ENCODE peak calls at places on chromosomes 16 and 17, in eight cellular contexts. One of them, this sample, is unnamed.

GRCh38 chr17:63973930-63974593 is 1.3 kb upstream of the SCN4A start:
- DNase-seq in lower leg skin: no peak
- DNase-seq in coronary artery: no peak
- DNase-seq in thyroid gland: peak
- DNase-seq in A673: no peak
- DNase-seq in Caco-2: no peak
- DNase-seq in AG09309: no peak
- DNase-seq in OCI-LY7: no peak
- DNase-seq in this sample: no peak

GRCh38 chr17:56440391-56440790 is 153.1 kb upstream of the NOG start:
- DNase-seq in lower leg skin: no peak
- DNase-seq in coronary artery: no peak
- DNase-seq in thyroid gland: no peak
- DNase-seq in A673: no peak
- DNase-seq in Caco-2: no peak
- DNase-seq in AG09309: no peak
- DNase-seq in OCI-LY7: no peak
- DNase-seq in this sample: no peak

GRCh38 chr16:75062944-75063444 is 53.6 kb downstream of the LDHD start:
- DNase-seq in lower leg skin: no peak
- DNase-seq in coronary artery: no peak
- DNase-seq in thyroid gland: no peak
- DNase-seq in A673: no peak
- DNase-seq in Caco-2: no peak
- DNase-seq in AG09309: no peak
- DNase-seq in OCI-LY7: no peak
- DNase-seq in this sample: no peak

GRCh38 chr16:56682703-56683397 is 580 bp downstream of the MT1X start:
- DNase-seq in lower leg skin: no peak
- DNase-seq in coronary artery: no peak
- DNase-seq in thyroid gland: peak
- DNase-seq in A673: no peak
- DNase-seq in Caco-2: no peak
- DNase-seq in AG09309: no peak
- DNase-seq in OCI-LY7: peak
- DNase-seq in this sample: no peak

GRCh38 chr17:71919181-71919580 is 201.6 kb upstream of the SOX9 start:
- DNase-seq in lower leg skin: no peak
- DNase-seq in coronary artery: no peak
- DNase-seq in thyroid gland: peak
- DNase-seq in A673: no peak
- DNase-seq in Caco-2: no peak
- DNase-seq in AG09309: no peak
- DNase-seq in OCI-LY7: no peak
- DNase-seq in this sample: peak

GRCh38 chr17:62876063-62876462 is 67.9 kb upstream of the MARCHF10 start:
- DNase-seq in lower leg skin: no peak
- DNase-seq in coronary artery: no peak
- DNase-seq in thyroid gland: no peak
- DNase-seq in A673: no peak
- DNase-seq in Caco-2: no peak
- DNase-seq in AG09309: no peak
- DNase-seq in OCI-LY7: no peak
- DNase-seq in this sample: peak

GRCh38 chr16:9463461-9463860 is 372.0 kb downstream of the HAPSTR1 start:
- DNase-seq in lower leg skin: no peak
- DNase-seq in coronary artery: no peak
- DNase-seq in thyroid gland: no peak
- DNase-seq in A673: no peak
- DNase-seq in Caco-2: no peak
- DNase-seq in AG09309: no peak
- DNase-seq in OCI-LY7: no peak
- DNase-seq in this sample: no peak

GRCh38 chr16:82034981-82035612 is at the start of gene HSD17B2:
- DNase-seq in lower leg skin: no peak
- DNase-seq in coronary artery: no peak
- DNase-seq in thyroid gland: no peak
- DNase-seq in A673: peak
- DNase-seq in Caco-2: peak
- DNase-seq in AG09309: no peak
- DNase-seq in OCI-LY7: no peak
- DNase-seq in this sample: peak

GRCh38 chr16:50015631-50016030 is 9.4 kb upstream of the CNEP1R1 start:
- DNase-seq in lower leg skin: no peak
- DNase-seq in coronary artery: no peak
- DNase-seq in thyroid gland: no peak
- DNase-seq in A673: no peak
- DNase-seq in Caco-2: no peak
- DNase-seq in AG09309: no peak
- DNase-seq in OCI-LY7: no peak
- DNase-seq in this sample: no peak

GRCh38 chr17:75652341-75652740 is 14.6 kb downstream of the RECQL5 start:
- DNase-seq in lower leg skin: no peak
- DNase-seq in coronary artery: no peak
- DNase-seq in thyroid gland: no peak
- DNase-seq in A673: no peak
- DNase-seq in Caco-2: no peak
- DNase-seq in AG09309: no peak
- DNase-seq in OCI-LY7: no peak
- DNase-seq in this sample: no peak

GRCh38 chr17:42142371-42142896 is 12.4 kb downstream of the RAB5C start:
- DNase-seq in lower leg skin: no peak
- DNase-seq in coronary artery: no peak
- DNase-seq in thyroid gland: peak
- DNase-seq in A673: no peak
- DNase-seq in Caco-2: no peak
- DNase-seq in AG09309: peak
- DNase-seq in OCI-LY7: no peak
- DNase-seq in this sample: peak

GRCh38 chr17:74599531-74599939 is 7.5 kb upstream of the CD300LD start:
- DNase-seq in lower leg skin: no peak
- DNase-seq in coronary artery: no peak
- DNase-seq in thyroid gland: no peak
- DNase-seq in A673: no peak
- DNase-seq in Caco-2: no peak
- DNase-seq in AG09309: no peak
- DNase-seq in OCI-LY7: no peak
- DNase-seq in this sample: no peak

GRCh38 chr17:40932608-40933007 is 4.8 kb downstream of the KRT23 start:
- DNase-seq in lower leg skin: no peak
- DNase-seq in coronary artery: no peak
- DNase-seq in thyroid gland: peak
- DNase-seq in A673: no peak
- DNase-seq in Caco-2: no peak
- DNase-seq in AG09309: no peak
- DNase-seq in OCI-LY7: no peak
- DNase-seq in this sample: no peak

GRCh38 chr16:55370762-55371482 is 46.9 kb downstream of the IRX6 start:
- DNase-seq in lower leg skin: peak
- DNase-seq in coronary artery: peak
- DNase-seq in thyroid gland: peak
- DNase-seq in A673: peak
- DNase-seq in Caco-2: peak
- DNase-seq in AG09309: peak
- DNase-seq in OCI-LY7: no peak
- DNase-seq in this sample: peak

GRCh38 chr16:10976663-10977062 is 32.3 kb downstream of the CLEC16A start:
- DNase-seq in lower leg skin: no peak
- DNase-seq in coronary artery: no peak
- DNase-seq in thyroid gland: no peak
- DNase-seq in A673: no peak
- DNase-seq in Caco-2: no peak
- DNase-seq in AG09309: no peak
- DNase-seq in OCI-LY7: no peak
- DNase-seq in this sample: no peak

GRCh38 chr16:85350973-85351372 is 238.7 kb upstream of the CIBAR2 start:
- DNase-seq in lower leg skin: peak
- DNase-seq in coronary artery: peak
- DNase-seq in thyroid gland: peak
- DNase-seq in A673: peak
- DNase-seq in Caco-2: no peak
- DNase-seq in AG09309: peak
- DNase-seq in OCI-LY7: no peak
- DNase-seq in this sample: peak

DNA sequence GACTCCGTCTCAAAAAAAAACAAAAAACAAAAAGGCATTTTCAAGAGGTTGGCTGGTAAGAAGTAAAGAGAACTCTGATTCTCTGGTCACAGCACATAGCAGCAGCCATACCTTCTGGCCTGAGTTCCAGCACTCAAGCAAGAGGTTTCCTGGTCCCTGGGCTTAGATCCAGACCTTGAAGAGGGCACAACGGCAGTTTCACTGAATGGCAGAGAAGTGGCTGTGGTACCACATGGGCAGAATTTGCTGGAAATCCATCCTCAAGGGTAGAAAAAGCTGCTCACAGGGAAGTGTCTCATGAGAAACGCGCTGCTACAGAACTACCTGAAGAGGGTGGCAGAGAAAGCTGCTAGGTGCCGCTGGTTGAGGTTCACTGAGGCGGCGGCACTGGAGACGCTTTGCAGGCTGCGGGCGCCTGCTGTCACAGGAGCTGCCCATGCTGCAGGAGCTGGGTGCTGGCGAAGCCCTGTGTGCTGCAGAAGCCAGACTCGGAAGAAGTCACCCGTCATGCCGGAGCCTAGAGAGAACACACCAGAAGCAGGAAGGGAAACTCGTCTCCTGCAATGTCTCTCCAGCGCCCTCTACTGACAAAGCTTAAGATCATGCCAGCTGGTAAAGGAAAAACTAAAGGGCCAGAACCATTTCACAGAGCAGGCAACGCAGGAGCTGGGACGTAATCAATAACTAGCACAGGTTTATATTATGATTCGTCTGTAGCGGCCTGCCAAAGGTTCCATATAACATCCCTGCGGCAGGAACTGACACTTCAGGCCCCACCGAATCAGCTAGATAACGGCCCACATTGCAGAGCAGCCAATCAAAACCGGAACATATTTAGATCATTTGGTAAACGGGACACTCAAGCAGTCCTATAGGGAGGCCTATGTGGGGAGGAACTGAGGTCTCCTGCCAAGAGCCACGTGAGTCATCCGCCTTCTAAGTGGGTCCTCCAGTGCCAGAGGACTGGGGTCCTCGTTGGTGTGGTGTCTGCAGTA is 5.4 kb upstream of the ZNF213 start:
- DNase-seq in lower leg skin: peak
- DNase-seq in coronary artery: peak
- DNase-seq in thyroid gland: peak
- DNase-seq in A673: peak
- DNase-seq in Caco-2: peak
- DNase-seq in AG09309: peak
- DNase-seq in OCI-LY7: peak
- DNase-seq in this sample: peak
- TF ChIP-seq CTCF in lower leg skin: peak
- TF ChIP-seq CTCF in coronary artery: peak
- TF ChIP-seq CTCF in thyroid gland: peak
- TF ChIP-seq CTCF in A673: peak
- TF ChIP-seq CTCF in Caco-2: peak
- TF ChIP-seq CTCF in AG09309: peak
- TF ChIP-seq CTCF in OCI-LY7: peak
- TF ChIP-seq CTCF in this sample: peak

DNA sequence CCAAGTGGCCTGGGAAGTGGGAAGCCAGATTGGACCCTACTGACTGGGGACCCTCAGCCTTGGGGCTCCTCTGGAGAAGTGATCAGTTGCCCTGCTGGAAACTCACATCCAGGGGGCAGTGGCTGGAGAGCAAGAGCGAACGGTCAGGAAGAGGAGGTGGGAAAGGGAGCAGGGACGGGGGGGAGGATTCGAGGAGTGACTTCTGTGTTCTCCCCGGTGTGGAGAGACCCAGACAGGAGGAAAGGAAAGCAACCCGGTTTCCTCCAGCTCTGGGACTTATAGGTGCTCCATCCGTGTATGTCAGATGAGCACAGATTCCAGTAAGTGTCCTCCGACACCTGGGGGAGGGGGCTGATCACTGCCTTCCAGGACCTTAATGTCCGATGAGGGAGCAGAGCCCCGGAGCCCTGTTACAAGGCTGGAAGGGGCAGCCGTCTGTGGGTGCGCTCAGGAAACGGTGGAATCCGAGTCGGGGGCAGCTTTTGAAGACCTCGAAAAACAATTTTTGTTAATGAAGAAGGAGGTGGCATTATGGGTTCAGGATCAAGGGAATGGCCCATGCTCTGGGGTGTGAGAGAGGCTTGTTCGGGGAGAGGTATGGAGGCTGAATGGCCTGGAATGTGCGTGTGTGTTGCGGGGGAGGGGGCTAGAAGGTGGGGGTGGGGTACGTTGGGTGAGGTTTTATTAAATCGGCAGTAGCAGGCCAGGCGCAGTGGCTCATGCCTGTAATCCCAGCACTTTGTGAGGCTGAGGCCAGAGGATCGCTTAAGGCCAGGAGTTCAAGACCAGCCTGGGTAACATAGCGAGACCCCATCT is 34.8 kb upstream of the NDRG4 start:
- DNase-seq in lower leg skin: no peak
- DNase-seq in coronary artery: no peak
- DNase-seq in thyroid gland: no peak
- DNase-seq in A673: no peak
- DNase-seq in Caco-2: peak
- DNase-seq in AG09309: no peak
- DNase-seq in OCI-LY7: no peak
- DNase-seq in this sample: no peak
- H3K4me3 ChIP-seq in lower leg skin: peak
- H3K4me3 ChIP-seq in coronary artery: peak
- H3K4me3 ChIP-seq in thyroid gland: no peak
- H3K4me3 ChIP-seq in A673: peak
- H3K4me3 ChIP-seq in Caco-2: no peak
- H3K4me3 ChIP-seq in AG09309: no peak
- H3K4me3 ChIP-seq in OCI-LY7: peak
- H3K4me3 ChIP-seq in this sample: no peak

GRCh38 chr16:1211451-1212268 is 13.4 kb downstream of the TPSG1 start:
- DNase-seq in lower leg skin: no peak
- DNase-seq in coronary artery: no peak
- DNase-seq in thyroid gland: no peak
- DNase-seq in A673: no peak
- DNase-seq in Caco-2: no peak
- DNase-seq in AG09309: no peak
- DNase-seq in OCI-LY7: no peak
- DNase-seq in this sample: no peak
- TF ChIP-seq CTCF in lower leg skin: no peak
- TF ChIP-seq CTCF in coronary artery: no peak
- TF ChIP-seq CTCF in thyroid gland: no peak
- TF ChIP-seq CTCF in A673: no peak
- TF ChIP-seq CTCF in Caco-2: no peak
- TF ChIP-seq CTCF in AG09309: no peak
- TF ChIP-seq CTCF in OCI-LY7: no peak
- TF ChIP-seq CTCF in this sample: no peak

DNA sequence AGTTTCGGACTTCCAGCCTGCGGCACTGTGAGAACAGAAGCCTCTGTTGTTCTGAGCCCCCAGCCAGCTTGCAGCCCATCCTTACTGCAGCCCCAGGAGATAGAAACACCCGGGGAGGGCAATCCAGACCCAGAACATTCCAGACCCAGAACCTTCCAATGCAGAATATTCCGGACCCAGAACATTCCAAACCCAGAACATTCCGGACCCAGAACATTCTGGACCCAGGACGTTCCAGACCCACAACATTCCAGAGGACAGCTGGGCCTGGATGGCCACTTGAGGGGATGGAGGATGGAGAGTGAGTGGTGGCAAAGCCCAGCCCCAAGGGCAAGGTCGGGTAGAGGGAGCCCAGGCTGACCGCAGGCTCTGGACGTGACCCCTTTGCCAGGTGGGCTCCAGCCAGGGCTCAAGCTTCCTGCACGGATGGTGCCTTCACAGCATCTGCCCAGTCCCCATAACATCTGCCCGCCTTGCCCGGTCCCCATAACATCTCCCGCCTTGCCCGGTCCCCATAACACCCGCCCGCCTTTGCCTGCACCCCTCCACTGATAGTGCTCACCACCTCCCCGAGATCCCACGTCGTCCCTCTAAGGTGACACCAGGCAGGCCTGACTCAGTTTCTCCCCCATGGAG is 3.5 kb downstream of the CBFA2T3 start:
- DNase-seq in lower leg skin: no peak
- DNase-seq in coronary artery: no peak
- DNase-seq in thyroid gland: no peak
- DNase-seq in A673: no peak
- DNase-seq in Caco-2: no peak
- DNase-seq in AG09309: no peak
- DNase-seq in OCI-LY7: no peak
- DNase-seq in this sample: no peak
- H3K4me3 ChIP-seq in lower leg skin: no peak
- H3K4me3 ChIP-seq in coronary artery: no peak
- H3K4me3 ChIP-seq in thyroid gland: no peak
- H3K4me3 ChIP-seq in A673: no peak
- H3K4me3 ChIP-seq in Caco-2: no peak
- H3K4me3 ChIP-seq in AG09309: no peak
- H3K4me3 ChIP-seq in OCI-LY7: peak
- H3K4me3 ChIP-seq in this sample: no peak

This sample was measured in cardiac fibroblast.